ENCODE peak calls at places on chromosomes 5 and 9, in eight cellular contexts. One of them, this sample, is unnamed.

GRCh38 chr9:82781965-82782392 is 281.0 kb downstream of the RASEF start:
- DNase-seq in cardiac muscle cell: no peak
- DNase-seq in fibroblast of mammary gland: no peak
- DNase-seq in upper lobe of right lung: no peak
- DNase-seq in aorta: no peak
- DNase-seq in WERI-Rb-1: no peak
- DNase-seq in body of pancreas: no peak
- DNase-seq in pancreas: no peak
- DNase-seq in this sample: no peak

GRCh38 chr5:51138164-51138563 is 245.1 kb upstream of the ISL1 start:
- DNase-seq in cardiac muscle cell: no peak
- DNase-seq in fibroblast of mammary gland: no peak
- DNase-seq in upper lobe of right lung: no peak
- DNase-seq in aorta: no peak
- DNase-seq in WERI-Rb-1: no peak
- DNase-seq in body of pancreas: no peak
- DNase-seq in pancreas: no peak
- DNase-seq in this sample: no peak

GRCh38 chr5:132204330-132204729 is 23.3 kb downstream of the P4HA2 start:
- DNase-seq in cardiac muscle cell: no peak
- DNase-seq in fibroblast of mammary gland: no peak
- DNase-seq in upper lobe of right lung: no peak
- DNase-seq in aorta: no peak
- DNase-seq in WERI-Rb-1: no peak
- DNase-seq in body of pancreas: no peak
- DNase-seq in pancreas: no peak
- DNase-seq in this sample: no peak

GRCh38 chr5:136811551-136811950 is 446.2 kb upstream of the TRPC7 start:
- DNase-seq in cardiac muscle cell: peak
- DNase-seq in fibroblast of mammary gland: peak
- DNase-seq in upper lobe of right lung: no peak
- DNase-seq in aorta: no peak
- DNase-seq in WERI-Rb-1: no peak
- DNase-seq in body of pancreas: no peak
- DNase-seq in pancreas: no peak
- DNase-seq in this sample: no peak

GRCh38 chr5:10539685-10539998 is 24.2 kb upstream of the ANKRD33B start:
- DNase-seq in cardiac muscle cell: no peak
- DNase-seq in fibroblast of mammary gland: peak
- DNase-seq in upper lobe of right lung: no peak
- DNase-seq in aorta: no peak
- DNase-seq in WERI-Rb-1: no peak
- DNase-seq in body of pancreas: no peak
- DNase-seq in pancreas: no peak
- DNase-seq in this sample: no peak

GRCh38 chr5:154038241-154038603 is 488 bp downstream of the FAM114A2 start:
- DNase-seq in cardiac muscle cell: no peak
- DNase-seq in fibroblast of mammary gland: peak
- DNase-seq in upper lobe of right lung: peak
- DNase-seq in aorta: no peak
- DNase-seq in WERI-Rb-1: peak
- DNase-seq in body of pancreas: peak
- DNase-seq in pancreas: no peak
- DNase-seq in this sample: no peak

GRCh38 chr5:32278403-32278802 is 34.3 kb downstream of the MTMR12 start:
- DNase-seq in cardiac muscle cell: peak
- DNase-seq in fibroblast of mammary gland: peak
- DNase-seq in upper lobe of right lung: no peak
- DNase-seq in aorta: no peak
- DNase-seq in WERI-Rb-1: no peak
- DNase-seq in body of pancreas: no peak
- DNase-seq in pancreas: no peak
- DNase-seq in this sample: no peak

GRCh38 chr5:7659420-7659819 is 191.5 kb downstream of the CFAP90 start:
- DNase-seq in cardiac muscle cell: no peak
- DNase-seq in fibroblast of mammary gland: no peak
- DNase-seq in upper lobe of right lung: no peak
- DNase-seq in aorta: no peak
- DNase-seq in WERI-Rb-1: no peak
- DNase-seq in body of pancreas: no peak
- DNase-seq in pancreas: no peak
- DNase-seq in this sample: no peak

GRCh38 chr5:34564706-34565235 is 91.4 kb upstream of the RAI14 start:
- DNase-seq in cardiac muscle cell: peak
- DNase-seq in fibroblast of mammary gland: peak
- DNase-seq in upper lobe of right lung: no peak
- DNase-seq in aorta: peak
- DNase-seq in WERI-Rb-1: no peak
- DNase-seq in body of pancreas: no peak
- DNase-seq in pancreas: no peak
- DNase-seq in this sample: no peak

GRCh38 chr9:32989651-32990050 is 11.8 kb downstream of the APTX start:
- DNase-seq in cardiac muscle cell: no peak
- DNase-seq in fibroblast of mammary gland: no peak
- DNase-seq in upper lobe of right lung: no peak
- DNase-seq in aorta: no peak
- DNase-seq in WERI-Rb-1: no peak
- DNase-seq in body of pancreas: no peak
- DNase-seq in pancreas: no peak
- DNase-seq in this sample: no peak

GRCh38 chr5:32087086-32088082 is 86.7 kb downstream of the GOLPH3 start:
- DNase-seq in cardiac muscle cell: no peak
- DNase-seq in fibroblast of mammary gland: no peak
- DNase-seq in upper lobe of right lung: peak
- DNase-seq in aorta: no peak
- DNase-seq in WERI-Rb-1: no peak
- DNase-seq in body of pancreas: no peak
- DNase-seq in pancreas: no peak
- DNase-seq in this sample: no peak

GRCh38 chr5:136043968-136044610 is 15.3 kb downstream of the TGFBI start:
- DNase-seq in cardiac muscle cell: no peak
- DNase-seq in fibroblast of mammary gland: no peak
- DNase-seq in upper lobe of right lung: peak
- DNase-seq in aorta: peak
- DNase-seq in WERI-Rb-1: no peak
- DNase-seq in body of pancreas: no peak
- DNase-seq in pancreas: no peak
- DNase-seq in this sample: peak

GRCh38 chr5:10330511-10331105 is 22.9 kb upstream of the MARCHF6 start:
- DNase-seq in cardiac muscle cell: no peak
- DNase-seq in fibroblast of mammary gland: no peak
- DNase-seq in upper lobe of right lung: no peak
- DNase-seq in aorta: no peak
- DNase-seq in WERI-Rb-1: no peak
- DNase-seq in body of pancreas: no peak
- DNase-seq in pancreas: peak
- DNase-seq in this sample: no peak

GRCh38 chr5:140148508-140148907 is 22.8 kb downstream of the IGIP start:
- DNase-seq in cardiac muscle cell: peak
- DNase-seq in fibroblast of mammary gland: peak
- DNase-seq in upper lobe of right lung: no peak
- DNase-seq in aorta: no peak
- DNase-seq in WERI-Rb-1: peak
- DNase-seq in body of pancreas: no peak
- DNase-seq in pancreas: no peak
- DNase-seq in this sample: no peak

GRCh38 chr9:119689879-119690278 is 320.6 kb upstream of the BRINP1 start:
- DNase-seq in cardiac muscle cell: no peak
- DNase-seq in fibroblast of mammary gland: no peak
- DNase-seq in upper lobe of right lung: no peak
- DNase-seq in aorta: no peak
- DNase-seq in WERI-Rb-1: no peak
- DNase-seq in body of pancreas: no peak
- DNase-seq in pancreas: no peak
- DNase-seq in this sample: no peak

GRCh38 chr5:167339205-167339604 is 952.2 kb upstream of the WWC1 start:
- DNase-seq in cardiac muscle cell: no peak
- DNase-seq in fibroblast of mammary gland: peak
- DNase-seq in upper lobe of right lung: no peak
- DNase-seq in aorta: no peak
- DNase-seq in WERI-Rb-1: no peak
- DNase-seq in body of pancreas: no peak
- DNase-seq in pancreas: no peak
- DNase-seq in this sample: no peak

DNA sequence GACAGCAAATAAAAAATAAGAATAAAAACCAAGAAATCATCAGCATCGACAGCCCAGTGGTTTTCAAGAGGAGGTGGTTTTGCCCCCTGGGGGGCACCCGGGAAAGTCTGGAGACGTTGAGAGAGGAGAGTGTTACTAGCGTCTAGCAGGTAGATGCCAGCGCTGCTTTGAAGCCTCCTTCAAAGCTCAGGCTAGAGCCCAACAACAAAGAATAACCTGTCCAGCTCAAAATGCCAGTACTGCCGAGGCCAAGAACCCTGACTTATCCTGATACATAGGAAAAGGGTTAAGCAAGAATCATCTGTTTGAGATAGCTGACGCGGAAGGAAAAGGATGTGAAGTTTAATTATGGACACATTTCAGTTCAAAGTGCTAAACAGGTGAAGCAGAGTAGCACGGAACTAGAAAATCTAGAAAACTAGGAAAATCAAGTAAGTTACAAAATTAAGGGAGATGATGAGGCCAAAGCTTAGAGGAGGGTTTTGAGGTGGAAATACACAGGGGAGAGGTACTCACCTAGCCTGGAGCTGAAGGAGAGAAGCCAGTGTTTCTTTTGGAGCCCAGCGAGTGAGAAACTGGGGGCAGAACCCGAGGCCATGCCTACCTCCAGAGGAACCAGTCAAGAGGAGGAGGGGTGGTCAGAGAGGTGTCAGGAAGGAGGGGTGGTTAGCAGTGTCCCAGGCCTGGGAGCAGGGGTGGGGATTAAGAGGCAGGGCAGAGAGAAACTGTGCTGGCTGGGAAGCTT is 121.0 kb upstream of the RETREG1 start:
- DNase-seq in cardiac muscle cell: no peak
- DNase-seq in fibroblast of mammary gland: no peak
- DNase-seq in upper lobe of right lung: no peak
- DNase-seq in aorta: no peak
- DNase-seq in WERI-Rb-1: peak
- DNase-seq in body of pancreas: no peak
- DNase-seq in pancreas: no peak
- DNase-seq in this sample: no peak
- H3K4me3 ChIP-seq in cardiac muscle cell: no peak
- H3K4me3 ChIP-seq in fibroblast of mammary gland: no peak
- H3K4me3 ChIP-seq in upper lobe of right lung: no peak
- H3K4me3 ChIP-seq in aorta: no peak
- H3K4me3 ChIP-seq in WERI-Rb-1: no peak
- H3K4me3 ChIP-seq in body of pancreas: no peak
- H3K4me3 ChIP-seq in pancreas: no peak
- H3K4me3 ChIP-seq in this sample: no peak

DNA sequence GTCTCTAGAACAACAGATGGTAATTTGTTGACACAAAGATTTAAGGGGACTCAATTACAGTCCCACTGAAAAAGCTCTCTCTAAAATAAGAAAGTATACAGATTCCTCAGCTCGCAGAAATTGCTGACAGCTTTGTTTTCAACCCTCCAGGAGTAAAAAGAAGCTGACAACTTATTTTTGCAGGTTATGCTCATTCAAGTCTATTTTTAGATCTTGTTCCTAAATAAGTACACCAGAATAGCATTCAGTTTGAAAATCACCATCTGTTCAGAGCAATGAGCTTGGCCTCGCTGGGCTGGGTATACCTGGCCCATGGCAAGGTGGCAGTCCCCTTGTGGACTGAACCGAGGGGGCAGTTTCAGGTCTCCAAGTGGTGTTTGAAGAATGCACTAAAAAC is 169.3 kb downstream of the AUH start:
- DNase-seq in cardiac muscle cell: peak
- DNase-seq in fibroblast of mammary gland: peak
- DNase-seq in upper lobe of right lung: no peak
- DNase-seq in aorta: no peak
- DNase-seq in WERI-Rb-1: peak
- DNase-seq in body of pancreas: peak
- DNase-seq in pancreas: no peak
- DNase-seq in this sample: no peak
- H3K4me3 ChIP-seq in cardiac muscle cell: no peak
- H3K4me3 ChIP-seq in fibroblast of mammary gland: no peak
- H3K4me3 ChIP-seq in upper lobe of right lung: no peak
- H3K4me3 ChIP-seq in aorta: no peak
- H3K4me3 ChIP-seq in WERI-Rb-1: peak
- H3K4me3 ChIP-seq in body of pancreas: no peak
- H3K4me3 ChIP-seq in pancreas: no peak
- H3K4me3 ChIP-seq in this sample: no peak

GRCh38 chr9:137314561-137315560 is 12.8 kb upstream of the NRARP start:
- DNase-seq in cardiac muscle cell: no peak
- DNase-seq in fibroblast of mammary gland: no peak
- DNase-seq in upper lobe of right lung: peak
- DNase-seq in aorta: peak
- DNase-seq in WERI-Rb-1: no peak
- DNase-seq in body of pancreas: peak
- DNase-seq in pancreas: peak
- DNase-seq in this sample: no peak

GRCh38 chr9:137317021-137317978 is 15.2 kb upstream of the NRARP start:
- DNase-seq in cardiac muscle cell: no peak
- DNase-seq in fibroblast of mammary gland: no peak
- DNase-seq in upper lobe of right lung: no peak
- DNase-seq in aorta: peak
- DNase-seq in WERI-Rb-1: no peak
- DNase-seq in body of pancreas: no peak
- DNase-seq in pancreas: peak
- DNase-seq in this sample: peak

GRCh38 chr9:137316012-137316981 is 14.2 kb upstream of the NRARP start:
- DNase-seq in cardiac muscle cell: peak
- DNase-seq in fibroblast of mammary gland: peak
- DNase-seq in upper lobe of right lung: peak
- DNase-seq in aorta: peak
- DNase-seq in WERI-Rb-1: peak
- DNase-seq in body of pancreas: peak
- DNase-seq in pancreas: peak
- DNase-seq in this sample: peak

GRCh38 chr9:137313956-137314560 is 12.0 kb upstream of the NRARP start:
- DNase-seq in cardiac muscle cell: no peak
- DNase-seq in fibroblast of mammary gland: no peak
- DNase-seq in upper lobe of right lung: peak
- DNase-seq in aorta: no peak
- DNase-seq in WERI-Rb-1: no peak
- DNase-seq in body of pancreas: peak
- DNase-seq in pancreas: peak
- DNase-seq in this sample: no peak

DNA sequence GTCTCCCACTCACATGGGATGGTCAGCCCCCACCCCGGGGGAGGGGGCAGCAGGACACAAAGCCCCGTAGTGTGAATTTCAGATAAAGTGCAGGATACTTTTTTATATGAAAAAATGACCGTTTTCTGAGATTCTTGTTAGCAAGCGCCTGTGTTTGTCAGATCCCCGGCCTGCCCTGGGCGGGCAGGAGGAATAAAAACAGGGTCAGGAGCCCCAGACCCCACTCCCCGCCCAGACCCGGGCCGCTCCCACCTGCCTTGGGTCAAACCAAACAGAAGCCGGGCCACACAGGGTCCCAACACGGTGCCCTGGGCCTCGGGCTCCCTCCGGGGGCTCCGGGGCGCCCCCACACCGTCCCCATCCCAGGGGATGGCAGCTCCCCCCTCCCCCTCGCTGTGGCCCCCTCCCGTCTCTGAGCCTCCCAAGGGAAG is 13.5 kb upstream of the NRARP start:
- DNase-seq in cardiac muscle cell: no peak
- DNase-seq in fibroblast of mammary gland: no peak
- DNase-seq in upper lobe of right lung: no peak
- DNase-seq in aorta: no peak
- DNase-seq in WERI-Rb-1: no peak
- DNase-seq in body of pancreas: peak
- DNase-seq in pancreas: no peak
- DNase-seq in this sample: no peak
- H3K4me3 ChIP-seq in cardiac muscle cell: peak
- H3K4me3 ChIP-seq in fibroblast of mammary gland: no peak
- H3K4me3 ChIP-seq in upper lobe of right lung: peak
- H3K4me3 ChIP-seq in aorta: no peak
- H3K4me3 ChIP-seq in WERI-Rb-1: no peak
- H3K4me3 ChIP-seq in body of pancreas: no peak
- H3K4me3 ChIP-seq in pancreas: no peak
- H3K4me3 ChIP-seq in this sample: no peak

GRCh38 chr5:126624534-126624933 is 23.8 kb downstream of the PHAX start:
- DNase-seq in cardiac muscle cell: peak
- DNase-seq in fibroblast of mammary gland: peak
- DNase-seq in upper lobe of right lung: no peak
- DNase-seq in aorta: no peak
- DNase-seq in WERI-Rb-1: no peak
- DNase-seq in body of pancreas: no peak
- DNase-seq in pancreas: no peak
- DNase-seq in this sample: no peak
- H3K4me3 ChIP-seq in cardiac muscle cell: no peak
- H3K4me3 ChIP-seq in fibroblast of mammary gland: no peak
- H3K4me3 ChIP-seq in upper lobe of right lung: no peak
- H3K4me3 ChIP-seq in aorta: no peak
- H3K4me3 ChIP-seq in WERI-Rb-1: no peak
- H3K4me3 ChIP-seq in body of pancreas: no peak
- H3K4me3 ChIP-seq in pancreas: no peak
- H3K4me3 ChIP-seq in this sample: no peak